ENCODE peak calls at places on chromosomes 5 and 9, in seven cellular contexts. Y is GM12878, M is HepG2, O is SK-N-SH, G is HCT116, X is H1, R is K562. T is an unnamed sample.

GRCh38 chr9:111937781-111938426 is 41.3 kb downstream of the UGCG start:
- DNase-seq in Y (peak), M (no peak), O (no peak), G (no peak), X (no peak), R (no peak), T (no peak)

GRCh38 chr5:172706796-172707195 is 64.2 kb downstream of the DUSP1 start:
- DNase-seq in Y (no peak), M (no peak), O (no peak), G (no peak), X (no peak), R (no peak), T (no peak)

GRCh38 chr9:90880669-90881068 is 79.0 kb downstream of the SYK start:
- DNase-seq in Y (no peak), M (no peak), O (no peak), G (no peak), X (no peak), R (no peak), T (no peak)

GRCh38 chr9:125890793-125891192 is 143.6 kb downstream of the PBX3 start:
- DNase-seq in Y (no peak), M (no peak), O (peak), G (no peak), X (no peak), R (no peak), T (no peak)

GRCh38 chr5:56047448-56047847 is 52.7 kb upstream of the IL6ST start:
- DNase-seq in Y (no peak), M (no peak), O (no peak), G (no peak), X (no peak), R (no peak), T (no peak)

GRCh38 chr9:21812945-21813568 is 10.6 kb downstream of the MTAP start:
- DNase-seq in Y (no peak), M (peak), O (peak), G (no peak), X (no peak), R (no peak), T (peak)

GRCh38 chr5:112183103-112183634 is 235.9 kb downstream of the EPB41L4A start:
- DNase-seq in Y (no peak), M (no peak), O (no peak), G (peak), X (no peak), R (no peak), T (no peak)

GRCh38 chr5:74337252-74338100 is 303.1 kb downstream of the ENC1 start:
- DNase-seq in Y (no peak), M (no peak), O (no peak), G (no peak), X (no peak), R (no peak), T (no peak)

GRCh38 chr5:84378420-84378819 is 6.3 kb downstream of the EDIL3 start:
- DNase-seq in Y (no peak), M (no peak), O (no peak), G (no peak), X (no peak), R (no peak), T (no peak)

GRCh38 chr5:111869681-111870080 is 112.7 kb upstream of the NREP start:
- DNase-seq in Y (no peak), M (no peak), O (no peak), G (no peak), X (no peak), R (no peak), T (no peak)

GRCh38 chr5:122584411-122585110 is 190.3 kb upstream of the SNX2 start:
- DNase-seq in Y (no peak), M (no peak), O (no peak), G (no peak), X (no peak), R (no peak), T (no peak)

GRCh38 chr9:107999890-108000289 is 510.3 kb upstream of the KLF4 start:
- DNase-seq in Y (no peak), M (no peak), O (no peak), G (peak), X (no peak), R (no peak), T (peak)

GRCh38 chr9:128494108-128494742 is 10.3 kb upstream of the GLE1 start:
- DNase-seq in Y (no peak), M (no peak), O (peak), G (no peak), X (no peak), R (peak), T (no peak)

GRCh38 chr5:172503925-172504730 is 49.8 kb upstream of the SH3PXD2B start:
- DNase-seq in Y (no peak), M (no peak), O (no peak), G (no peak), X (no peak), R (no peak), T (no peak)

GRCh38 chr5:153672347-153673090 is 182.0 kb downstream of the GRIA1 start:
- DNase-seq in Y (no peak), M (no peak), O (no peak), G (no peak), X (no peak), R (no peak), T (no peak)

GRCh38 chr5:4191024-4191423 is 595.4 kb downstream of the IRX1 start:
- DNase-seq in Y (no peak), M (no peak), O (no peak), G (no peak), X (no peak), R (peak), T (no peak)

GRCh38 chr9:125177888-125178287 is 11.7 kb downstream of the PPP6C start:
- DNase-seq in Y (no peak), M (no peak), O (no peak), G (no peak), X (no peak), R (no peak), T (no peak)

GRCh38 chr5:50744761-50745160 is 78.3 kb downstream of the PARP8 start:
- DNase-seq in Y (peak), M (no peak), O (no peak), G (no peak), X (no peak), R (no peak), T (no peak)

GRCh38 chr9:17462869-17463464 is 115.9 kb upstream of the SH3GL2 start:
- DNase-seq in Y (no peak), M (peak), O (peak), G (no peak), X (no peak), R (peak), T (peak)

GRCh38 chr9:124399999-124400940 is 15.0 kb downstream of the PSMB7 start:
- DNase-seq in Y (no peak), M (no peak), O (no peak), G (no peak), X (no peak), R (no peak), T (no peak)

GRCh38 chr5:173771058-173771742 is 116.9 kb upstream of the CPEB4 start:
- DNase-seq in Y (no peak), M (no peak), O (no peak), G (no peak), X (no peak), R (peak), T (no peak)

GRCh38 chr5:150120062-150120441 is 33.7 kb upstream of the CSF1R start:
- DNase-seq in Y (no peak), M (no peak), O (no peak), G (no peak), X (no peak), R (no peak), T (no peak)

GRCh38 chr5:138817241-138817640 is 57.9 kb downstream of the LRRTM2 start:
- DNase-seq in Y (no peak), M (no peak), O (no peak), G (no peak), X (no peak), R (no peak), T (no peak)

GRCh38 chr9:130140701-130141100 is 31.5 kb upstream of the NCS1 start:
- DNase-seq in Y (no peak), M (no peak), O (no peak), G (no peak), X (no peak), R (no peak), T (no peak)

GRCh38 chr9:28820741-28821140 is 1247.5 kb upstream of the C9orf72 start:
- DNase-seq in Y (no peak), M (no peak), O (no peak), G (no peak), X (no peak), R (no peak), T (no peak)

GRCh38 chr5:74622944-74623343 is 17.6 kb downstream of the ENC1 start:
- DNase-seq in Y (no peak), M (no peak), O (no peak), G (no peak), X (no peak), R (no peak), T (no peak)

GRCh38 chr9:89661956-89662717 is 57.3 kb downstream of the GADD45G start:
- DNase-seq in Y (no peak), M (peak), O (peak), G (peak), X (peak), R (peak), T (peak)

GRCh38 chr5:132498686-132499271 is 8.2 kb upstream of the IRF1 start:
- DNase-seq in Y (no peak), M (no peak), O (no peak), G (no peak), X (no peak), R (no peak), T (no peak)

GRCh38 chr9:134661791-134662142 is 20.2 kb downstream of the COL5A1 start:
- DNase-seq in Y (no peak), M (no peak), O (peak), G (no peak), X (no peak), R (no peak), T (no peak)

GRCh38 chr5:84603557-84604185 is 219.0 kb upstream of the EDIL3 start:
- DNase-seq in Y (no peak), M (no peak), O (no peak), G (no peak), X (no peak), R (no peak), T (no peak)

GRCh38 chr5:154937718-154938466 is at the start of gene GEMIN5:
- DNase-seq in Y (peak), M (peak), O (peak), G (peak), X (peak), R (peak), T (peak)

GRCh38 chr5:61301820-61302563 is 30.1 kb upstream of the ZSWIM6 start:
- DNase-seq in Y (no peak), M (peak), O (no peak), G (peak), X (no peak), R (no peak), T (peak)

GRCh38 chr5:16457853-16458252 is 7.7 kb downstream of the ZNF622 start:
- DNase-seq in Y (no peak), M (no peak), O (no peak), G (no peak), X (no peak), R (no peak), T (no peak)

GRCh38 chr5:164303646-164304225 is 798.3 kb downstream of the MAT2B start:
- DNase-seq in Y (no peak), M (no peak), O (no peak), G (no peak), X (no peak), R (no peak), T (no peak)

GRCh38 chr5:137563646-137564474 is 64.7 kb upstream of the SPOCK1 start:
- DNase-seq in Y (no peak), M (no peak), O (peak), G (no peak), X (no peak), R (no peak), T (no peak)

DNA sequence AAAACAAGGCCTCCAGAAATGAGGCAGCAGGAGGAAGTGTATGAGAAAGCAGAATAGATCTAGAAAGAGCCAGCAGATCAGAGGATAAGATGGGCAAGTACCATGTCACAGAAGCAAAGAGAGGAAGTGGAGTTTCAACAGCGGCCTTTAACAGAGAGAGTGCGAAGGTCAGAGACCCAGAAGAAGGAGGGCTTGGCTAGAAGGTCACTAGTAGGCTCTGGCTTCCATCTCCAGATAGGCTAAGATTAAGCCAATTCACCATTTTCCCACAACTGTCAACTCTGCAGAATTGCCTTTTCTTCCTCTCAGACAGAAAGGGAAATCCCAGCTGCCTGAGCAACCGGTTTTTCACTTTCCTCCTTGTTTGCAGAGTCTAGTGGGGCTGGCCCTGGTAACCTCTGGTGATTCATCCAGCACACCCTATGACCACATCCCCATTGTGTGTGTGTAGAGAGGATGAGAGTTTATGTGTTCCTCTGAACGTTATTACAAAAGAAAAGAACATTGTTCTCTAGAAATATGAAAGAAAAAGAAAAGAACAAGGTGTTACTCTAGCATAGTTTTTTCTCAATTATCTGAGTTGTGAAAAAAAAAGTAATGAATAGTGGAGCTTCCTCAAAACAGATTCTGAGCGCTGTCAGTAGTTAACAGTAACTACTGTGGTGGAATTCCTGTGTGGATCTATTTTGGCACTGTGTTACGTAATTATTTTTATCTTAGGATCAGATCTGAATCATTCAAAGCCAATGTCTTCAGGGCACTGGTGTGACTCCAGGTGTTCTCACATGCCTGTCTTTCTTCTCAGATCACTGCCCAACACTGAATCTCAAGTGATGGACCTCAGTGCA is 220.4 kb downstream of the ARRDC3 start:
- DNase-seq in Y (peak), M (peak), O (no peak), G (peak), X (no peak), R (no peak), T (no peak)
- TF ChIP-seq JUND in Y (peak), M (no peak), O (peak), G (peak), X (no peak), R (peak), T (no peak)

GRCh38 chr5:67475489-67475888 is 278.9 kb upstream of the CD180 start:
- DNase-seq in Y (no peak), M (no peak), O (no peak), G (no peak), X (no peak), R (no peak), T (no peak)

GRCh38 chr5:67476995-67477394 is 280.4 kb upstream of the CD180 start:
- DNase-seq in Y (no peak), M (no peak), O (no peak), G (no peak), X (no peak), R (no peak), T (no peak)

GRCh38 chr5:67478337-67478736 is 281.7 kb upstream of the CD180 start:
- DNase-seq in Y (no peak), M (no peak), O (no peak), G (no peak), X (no peak), R (no peak), T (no peak)

GRCh38 chr5:67474597-67475238 is 278.1 kb upstream of the CD180 start:
- DNase-seq in Y (no peak), M (no peak), O (no peak), G (no peak), X (no peak), R (no peak), T (no peak)

DNA sequence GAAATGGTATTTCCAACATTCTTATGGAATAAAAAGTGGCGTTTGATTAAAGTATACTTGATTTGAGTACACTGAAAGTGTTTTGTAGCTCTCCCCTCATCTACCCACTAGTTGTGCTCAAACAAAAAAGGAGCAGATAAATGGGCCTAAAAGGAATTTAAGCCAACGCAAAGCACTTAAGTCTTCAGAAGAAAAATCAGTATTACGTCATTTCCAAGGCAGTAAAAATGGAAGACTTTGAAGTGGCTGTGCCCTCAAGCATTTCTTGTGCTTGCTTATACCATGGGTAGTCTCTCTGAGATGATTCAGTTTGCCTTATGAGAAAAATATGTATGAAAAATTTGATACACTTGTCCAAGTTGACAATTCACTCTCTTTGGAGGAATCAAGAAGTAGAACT is 279.9 kb upstream of the CD180 start:
- DNase-seq in Y (no peak), M (no peak), O (no peak), G (no peak), X (no peak), R (no peak), T (no peak)
- TF ChIP-seq JUND in Y (no peak), M (no peak), O (no peak), G (no peak), X (no peak), R (no peak), T (no peak)

GRCh38 chr5:157497875-157498611 is 38.0 kb downstream of the NIPAL4 start:
- DNase-seq in Y (no peak), M (no peak), O (peak), G (no peak), X (no peak), R (no peak), T (no peak)
- TF ChIP-seq JUND in Y (no peak), M (no peak), O (no peak), G (no peak), X (no peak), R (no peak), T (no peak)

GRCh38 chr5:7208911-7209310 is 187.0 kb upstream of the ADCY2 start:
- DNase-seq in Y (no peak), M (no peak), O (no peak), G (no peak), X (no peak), R (no peak), T (no peak)
- TF ChIP-seq JUND in Y (no peak), M (no peak), O (no peak), G (no peak), X (no peak), R (no peak), T (no peak)

DNA sequence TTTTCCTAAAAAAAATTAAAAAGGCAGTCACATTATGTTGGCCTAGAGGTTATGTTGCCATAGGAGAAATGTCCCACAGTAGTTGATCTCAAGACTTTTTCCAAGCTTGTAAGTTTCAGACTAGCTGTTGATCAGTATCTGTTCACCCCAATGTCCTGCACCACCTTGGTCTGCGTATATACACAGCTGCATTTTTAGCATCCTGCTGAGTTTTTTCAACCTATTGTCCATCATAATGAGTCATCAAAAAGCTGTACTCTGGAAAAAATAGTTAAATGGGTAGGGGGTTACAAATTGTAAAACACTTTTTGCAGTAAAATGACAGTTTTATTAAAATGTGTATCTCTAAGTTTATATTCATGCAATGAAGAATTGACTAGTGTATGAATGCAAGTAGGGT is 53.2 kb upstream of the TMEM171 start:
- DNase-seq in Y (no peak), M (no peak), O (no peak), G (no peak), X (no peak), R (no peak), T (no peak)
- TF ChIP-seq JUND in Y (no peak), M (no peak), O (no peak), G (no peak), X (no peak), R (no peak), T (no peak)

DNA sequence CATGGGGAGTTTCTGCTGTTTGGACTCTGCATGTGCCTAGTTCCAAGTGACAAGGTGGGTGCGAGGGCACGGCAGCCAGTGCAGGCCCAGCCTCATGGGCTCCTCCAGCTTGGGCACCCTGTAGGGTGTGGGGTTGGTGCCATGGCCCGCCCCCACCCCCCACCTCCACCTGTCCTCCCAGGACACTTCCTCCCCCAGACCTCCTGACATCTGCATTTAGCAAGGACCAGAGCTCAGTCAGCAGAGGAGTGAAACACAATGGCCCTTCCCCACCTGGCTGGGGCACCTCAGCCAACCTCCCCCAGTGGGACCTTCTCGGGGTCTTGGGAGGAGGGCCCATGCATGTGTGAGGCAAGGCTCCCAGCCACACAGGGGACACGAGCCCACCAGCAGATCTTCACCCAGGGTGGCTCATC is 1.9 kb upstream of the NKD2 start:
- DNase-seq in Y (no peak), M (no peak), O (no peak), G (no peak), X (no peak), R (no peak), T (no peak)
- TF ChIP-seq JUND in Y (no peak), M (no peak), O (no peak), G (no peak), X (no peak), R (no peak), T (no peak)